ENCODE peak calls at places on chromosomes 12 and 14, in five cellular contexts. M, W, Y, N and K are unnamed samples. For H3K4me1 and H3K9me3, the result is how much of the 10 kb centered on the place peaks cover.

GRCh38 chr12:46005151-46005797 is 14.9 kb upstream of the SCAF11 start:
- DNase-seq in Y (no peak), W (no peak), N (peak), M (no peak), K (no peak)

GRCh38 chr14:72439707-72440106 is 454.2 kb downstream of the DPF3 start:
- DNase-seq in W (no peak), Y (no peak), N (no peak), M (no peak), K (no peak)

GRCh38 chr12:39380090-39380489 is 62.8 kb downstream of the KIF21A start:
- DNase-seq in W (no peak), Y (no peak), N (no peak), M (no peak), K (no peak)

GRCh38 chr12:26198742-26199141 is 3.4 kb downstream of the SSPN start:
- DNase-seq in N (no peak), W (no peak), Y (no peak), M (no peak), K (no peak)

GRCh38 chr14:29536886-29537511 is 390.6 kb downstream of the PRKD1 start:
- DNase-seq in N (peak), W (no peak), M (no peak), Y (no peak), K (no peak)

GRCh38 chr12:44372259-44372658 is 503.9 kb downstream of the NELL2 start:
- DNase-seq in W (no peak), Y (no peak), N (no peak), M (no peak), K (no peak)

GRCh38 chr12:120225200-120225558 is 24.3 kb upstream of the RPLP0 start:
- DNase-seq in N (no peak), W (no peak), Y (no peak), M (no peak), K (no peak)

GRCh38 chr14:85534435-85534834 is 4.5 kb downstream of the FLRT2 start:
- DNase-seq in N (peak), Y (no peak), W (no peak), M (peak), K (no peak)

GRCh38 chr12:41521872-41522379 is 333.8 kb downstream of the PDZRN4 start:
- DNase-seq in W (no peak), M (no peak), Y (no peak), N (peak), K (no peak)

GRCh38 chr12:31368666-31369361 is 42.9 kb upstream of the SINHCAF start:
- DNase-seq in M (no peak), W (no peak), Y (peak), N (no peak), K (peak)

GRCh38 chr14:64035143-64035542 is 182.3 kb downstream of the SYNE2 start:
- DNase-seq in N (no peak), M (no peak), W (no peak), Y (no peak), K (no peak)

GRCh38 chr12:104805186-104805585 is 152.9 kb downstream of the SLC41A2 start:
- DNase-seq in N (no peak), M (no peak), Y (no peak), W (no peak), K (no peak)

GRCh38 chr12:6927999-6928702 is 392 bp downstream of the ATN1 start:
- DNase-seq in M (no peak), W (no peak), Y (peak), N (no peak), K (no peak)

GRCh38 chr12:1523558-1524050 is 70.8 kb downstream of the FBXL14 start:
- DNase-seq in W (no peak), M (no peak), Y (no peak), N (no peak), K (no peak)

GRCh38 chr14:92039073-92039719 is 663 bp downstream of the TRIP11 start:
- DNase-seq in W (peak), Y (no peak), N (peak), M (no peak), K (no peak)

GRCh38 chr12:31518680-31519227 is 72.2 kb downstream of the DENND5B start:
- DNase-seq in N (peak), Y (no peak), W (peak), M (no peak), K (no peak)

GRCh38 chr14:68945585-68946289 is 33.4 kb downstream of the ACTN1 start:
- DNase-seq in M (no peak), N (no peak), Y (no peak), W (no peak), K (no peak)

GRCh38 chr12:116122639-116123038 is 154.9 kb downstream of the MED13L start:
- DNase-seq in M (no peak), Y (no peak), N (no peak), W (no peak), K (no peak)

GRCh38 chr12:116125981-116126566 is 151.4 kb downstream of the MED13L start:
- DNase-seq in N (no peak), Y (no peak), M (no peak), W (no peak), K (no peak)

GRCh38 chr12:116123511-116124258 is 153.8 kb downstream of the MED13L start:
- DNase-seq in Y (no peak), N (peak), M (no peak), W (no peak), K (no peak)

GRCh38 chr12:116126610-116127009 is 150.9 kb downstream of the MED13L start:
- DNase-seq in M (no peak), N (no peak), Y (no peak), W (no peak), K (no peak)

GRCh38 chr12:116125084-116125483 is 152.4 kb downstream of the MED13L start:
- DNase-seq in N (no peak), W (no peak), Y (no peak), M (no peak), K (no peak)
- H3K4me1 ChIP-seq in N (under half), W (under half), Y (half or more), M (under half), K (under half)

DNA sequence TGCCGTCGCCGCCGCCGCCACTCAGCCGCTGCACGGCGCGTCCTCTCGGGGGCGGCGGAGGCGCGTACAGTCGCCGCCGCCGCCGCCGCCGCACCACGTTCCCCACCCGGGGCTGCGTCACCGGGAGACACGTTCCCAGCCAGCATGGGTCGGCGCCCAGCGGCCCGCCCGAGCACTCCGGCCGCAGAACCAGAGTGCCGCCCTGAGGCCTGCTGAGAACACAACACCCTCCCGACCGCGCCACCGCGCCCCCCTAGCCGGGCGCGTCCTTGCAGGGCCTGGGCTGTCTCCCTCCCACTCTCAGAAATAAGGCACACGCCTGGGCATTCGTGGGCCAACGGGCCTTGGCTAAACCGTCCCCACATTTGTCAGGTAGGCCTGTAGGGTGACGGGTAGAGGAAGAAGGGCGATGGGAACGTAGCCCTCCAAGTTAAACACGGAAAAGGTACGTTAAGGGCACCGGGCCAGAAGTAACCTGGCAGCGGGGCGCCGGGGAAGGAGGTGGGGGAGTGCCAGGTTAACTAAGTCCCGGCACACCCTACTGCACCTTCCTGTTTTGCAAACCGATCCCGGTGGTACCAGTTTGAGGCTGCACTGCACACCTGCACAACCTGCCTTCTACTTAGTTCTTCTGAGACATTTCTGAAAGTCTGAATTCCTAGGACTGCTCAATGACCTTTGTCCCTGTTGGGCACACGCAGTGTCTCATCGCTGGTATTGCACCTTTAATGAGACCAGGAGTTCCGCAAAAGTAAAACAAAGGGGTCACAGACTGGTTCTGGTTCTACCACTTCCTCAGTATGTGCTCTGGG is at the start of gene MAP4K5:
- DNase-seq in Y (peak), N (peak), M (peak), W (peak), K (peak)
- TF ChIP-seq POLR2AphosphoS5 in Y (peak), N (peak), M (peak), W (no peak), K (peak)

GRCh38 chr12:132936163-132936562 is 19.9 kb downstream of the ZNF605 start:
- DNase-seq in N (no peak), M (no peak), Y (no peak), W (no peak), K (no peak)
- H3K9me3 ChIP-seq in N (under half), M (under half), Y (half or more), W (under half), K (half or more)

DNA sequence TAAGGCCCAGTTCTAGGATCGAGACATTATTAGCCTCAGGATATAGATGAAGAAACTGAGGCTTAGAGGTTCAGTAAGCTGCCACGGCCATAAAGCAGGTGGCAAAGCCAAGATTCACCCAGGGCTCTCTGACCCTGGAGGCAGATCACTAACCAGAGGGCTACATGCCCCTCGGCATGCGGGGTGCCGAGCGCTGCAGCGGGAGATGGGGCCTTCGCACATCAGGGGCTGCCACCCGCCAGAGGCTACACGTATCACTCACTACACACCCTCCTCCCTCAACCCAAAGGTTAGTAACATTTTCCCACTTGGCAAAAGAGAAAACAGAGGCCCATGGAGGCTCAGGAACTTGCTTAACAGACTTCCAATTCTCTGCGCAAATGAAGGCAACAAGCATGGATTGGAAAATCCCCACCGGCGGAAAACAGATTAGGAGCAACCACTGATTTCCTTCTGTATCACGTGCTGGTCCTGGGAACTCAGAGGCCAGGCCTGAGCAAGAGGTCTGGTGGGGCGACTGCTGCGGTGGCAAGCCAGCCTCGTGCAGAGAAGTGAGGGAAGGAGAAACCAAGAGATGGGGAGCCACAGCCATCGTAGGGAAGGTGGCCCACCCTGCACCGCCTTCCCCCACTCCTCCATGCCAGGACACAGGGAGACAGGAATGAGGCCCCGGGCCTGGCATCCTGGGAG is 6.0 kb downstream of the CCDC85C start:
- DNase-seq in M (no peak), Y (no peak), W (no peak), N (no peak), K (no peak)
- H3K4me1 ChIP-seq in M (under half), Y (half or more), W (under half), N (under half), K (half or more)

GRCh38 chr12:57817261-57817989 is 1.1 kb downstream of the AVIL start:
- DNase-seq in M (no peak), W (no peak), Y (peak), N (no peak), K (no peak)
- TF ChIP-seq POLR2AphosphoS5 in M (no peak), W (no peak), Y (no peak), N (no peak), K (no peak)

GRCh38 chr14:25350071-25350470 is 300.1 kb upstream of the STXBP6 start:
- DNase-seq in M (no peak), Y (no peak), N (no peak), W (no peak), K (no peak)

GRCh38 chr14:25350802-25351201 is 300.9 kb upstream of the STXBP6 start:
- DNase-seq in W (no peak), Y (no peak), N (no peak), M (no peak), K (no peak)

GRCh38 chr14:25351269-25351668 is 301.3 kb upstream of the STXBP6 start:
- DNase-seq in W (no peak), Y (no peak), N (no peak), M (no peak), K (no peak)

GRCh38 chr14:25349269-25349668 is 299.3 kb upstream of the STXBP6 start:
- DNase-seq in W (no peak), N (no peak), M (no peak), Y (no peak), K (no peak)
- H3K9me3 ChIP-seq in W (under half), N (under half), M (under half), Y (under half), K (under half)

DNA sequence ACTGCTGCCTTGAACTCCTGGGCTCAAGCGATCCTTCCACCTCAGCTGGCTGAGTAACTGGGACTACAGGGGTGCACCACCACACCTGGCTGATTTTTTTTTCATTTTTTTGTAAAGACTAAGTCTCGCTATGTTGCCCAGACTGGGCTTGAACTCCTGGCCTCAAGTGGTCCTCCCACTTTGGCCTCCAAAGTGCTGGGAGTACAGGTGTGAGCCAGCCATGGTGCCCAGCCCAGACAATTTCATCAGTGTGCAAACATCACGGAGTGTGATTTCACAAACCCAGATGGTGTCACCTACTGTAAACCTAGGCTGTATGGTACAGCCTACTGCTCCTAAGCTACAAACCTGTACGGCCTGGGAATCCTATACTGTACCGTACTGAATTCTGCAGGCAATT is 6.9 kb upstream of the BCL7A start:
- DNase-seq in Y (no peak), M (no peak), N (no peak), W (no peak), K (no peak)
- H3K4me1 ChIP-seq in Y (under half), M (under half), N (under half), W (under half), K (under half)